ENCODE peak calls at places on chromosome 21, in nine cellular contexts. K is tibial nerve, M is fibroblast of mammary gland, Y is GM12865, G is colonic mucosa, J is mucosa of descending colon, D is Peyer's patch, P is fibroblast of pulmonary artery, V is H9. R is an unnamed sample.

GRCh38 chr21:44726803-44727202 is 15.4 kb upstream of the TSPEAR start:
- DNase-seq in K (no peak), G (no peak), V (peak), Y (no peak), M (no peak), D (no peak), P (no peak), J (no peak), R (no peak)

GRCh38 chr21:16198546-16198945 is 468.8 kb downstream of the USP25 start:
- DNase-seq in V (no peak), J (no peak), G (no peak), D (no peak), M (peak), Y (no peak), P (peak), K (no peak), R (no peak)

GRCh38 chr21:29360799-29361765 is 62.4 kb downstream of the BACH1 start:
- DNase-seq in G (no peak), M (no peak), V (no peak), K (no peak), Y (no peak), J (no peak), D (no peak), P (no peak), R (peak)

GRCh38 chr21:18460979-18461378 is 57.4 kb upstream of the TMPRSS15 start:
- DNase-seq in M (no peak), D (no peak), P (no peak), Y (no peak), J (no peak), G (no peak), V (no peak), K (no peak), R (no peak)

GRCh38 chr21:40923361-40923760 is 76.4 kb upstream of the DSCAM start:
- DNase-seq in Y (no peak), G (no peak), M (no peak), J (no peak), K (no peak), V (no peak), D (no peak), P (no peak), R (no peak)

GRCh38 chr21:15174923-15175322 is 110.1 kb upstream of the NRIP1 start:
- DNase-seq in P (no peak), K (no peak), J (no peak), V (no peak), D (no peak), G (no peak), Y (no peak), M (no peak), R (no peak)

GRCh38 chr21:17386498-17386897 is 126.3 kb upstream of the CXADR start:
- DNase-seq in V (no peak), M (no peak), J (no peak), Y (no peak), G (no peak), P (no peak), K (no peak), D (no peak), R (no peak)

GRCh38 chr21:37917612-37918011 is 1.4 kb upstream of the KCNJ6 start:
- DNase-seq in Y (no peak), D (no peak), V (no peak), P (peak), K (no peak), J (no peak), G (no peak), M (peak), R (no peak)

GRCh38 chr21:44267655-44268142 is 6.0 kb upstream of the DNMT3L start:
- DNase-seq in G (no peak), P (no peak), V (no peak), K (no peak), Y (peak), J (peak), D (peak), M (peak), R (peak)

GRCh38 chr21:34765619-34766018 is 96.8 kb downstream of the CLIC6 start:
- DNase-seq in Y (no peak), K (no peak), M (no peak), V (no peak), D (no peak), J (no peak), G (no peak), P (no peak), R (no peak)

GRCh38 chr21:34761758-34762330 is 93.0 kb downstream of the CLIC6 start:
- DNase-seq in V (no peak), D (no peak), K (no peak), J (no peak), M (peak), Y (no peak), G (no peak), P (no peak), R (no peak)

GRCh38 chr21:34766862-34767261 is 98.1 kb downstream of the CLIC6 start:
- DNase-seq in V (no peak), M (no peak), D (no peak), J (no peak), K (no peak), Y (no peak), P (no peak), G (no peak), R (no peak)

GRCh38 chr21:34764715-34765284 is 96.0 kb downstream of the CLIC6 start:
- DNase-seq in Y (no peak), V (no peak), P (no peak), J (no peak), G (no peak), K (no peak), D (no peak), M (no peak), R (no peak)

GRCh38 chr21:34762761-34763160 is 94.0 kb downstream of the CLIC6 start:
- DNase-seq in M (peak), D (no peak), V (no peak), J (no peak), P (peak), Y (no peak), K (no peak), G (no peak), R (no peak)
- TF ChIP-seq CTCF in M (no peak), D (no peak), V (peak), J (no peak), P (no peak), Y (no peak), K (no peak), G (no peak), R (no peak)

DNA sequence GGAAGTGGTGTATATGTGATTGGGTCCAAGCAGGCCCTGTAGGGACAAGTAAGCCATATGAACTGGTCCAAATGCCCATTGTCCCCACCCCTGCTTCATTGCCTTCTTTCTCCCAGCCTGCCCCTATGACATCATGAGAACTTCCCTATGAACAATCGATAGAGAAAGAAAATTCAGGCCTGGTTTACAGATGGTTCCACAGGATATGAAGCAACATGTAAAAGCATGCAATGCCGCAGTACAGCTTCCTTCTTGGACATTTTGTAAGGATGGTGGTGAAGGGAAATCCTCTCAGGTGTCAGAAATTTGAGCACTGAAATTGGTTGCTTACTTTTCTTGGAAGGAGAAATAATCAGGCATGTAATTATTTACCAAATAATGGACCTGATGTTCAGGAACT is 581.7 kb downstream of the MRPL39 start:
- DNase-seq in D (no peak), J (no peak), K (no peak), V (no peak), P (no peak), G (no peak), Y (no peak), M (no peak), R (no peak)
- TF ChIP-seq CTCF in D (no peak), J (no peak), K (no peak), V (no peak), P (no peak), G (no peak), Y (no peak), M (no peak), R (no peak)

GRCh38 chr21:31252091-31252490 is 92.0 kb downstream of the TIAM1 start:
- DNase-seq in D (no peak), M (no peak), K (no peak), J (no peak), V (no peak), G (no peak), Y (no peak), P (no peak), R (no peak)
- TF ChIP-seq CTCF in D (no peak), M (no peak), K (no peak), J (no peak), V (no peak), G (no peak), Y (no peak), P (no peak), R (no peak)

DNA sequence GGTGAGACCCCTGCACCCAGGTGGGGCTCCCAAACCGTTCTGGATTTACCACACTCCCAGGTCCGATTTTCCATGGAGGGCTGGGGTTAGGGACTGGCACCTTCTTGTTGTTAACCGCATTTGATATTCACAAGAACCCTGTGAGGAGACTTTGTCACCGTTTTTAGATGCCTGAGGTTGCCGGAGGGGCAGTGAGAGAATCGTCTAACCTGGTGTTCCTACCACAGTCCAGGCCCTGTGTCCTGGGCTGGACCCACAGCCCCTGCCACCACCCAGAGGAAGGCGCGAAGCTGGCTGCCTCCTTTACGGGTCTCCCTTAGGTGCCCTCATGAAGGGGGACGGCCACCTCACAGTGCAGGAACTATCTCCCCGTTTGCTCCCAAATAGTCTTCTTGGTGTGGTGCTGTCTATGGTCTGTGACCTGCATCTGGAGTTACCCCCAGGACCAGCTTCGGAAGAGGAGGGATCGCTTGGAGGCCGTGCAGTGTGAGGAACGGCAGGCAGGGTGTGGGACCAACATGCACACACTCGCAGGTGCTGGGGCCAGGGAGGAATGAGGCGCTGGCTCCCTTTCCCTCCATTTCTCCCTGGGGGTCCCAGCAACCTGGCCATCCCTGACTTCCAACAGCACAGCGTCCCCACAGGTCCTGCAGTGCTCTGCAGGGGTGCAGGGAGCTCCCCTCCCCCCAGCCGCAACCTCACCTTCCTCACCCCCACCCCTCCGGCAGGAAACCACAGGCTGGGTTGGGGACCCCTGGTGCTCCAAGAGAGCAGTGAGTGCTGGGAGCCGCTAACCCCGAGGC is 7.0 kb downstream of the SIM2 start:
- DNase-seq in D (peak), P (no peak), M (no peak), G (peak), V (peak), K (no peak), Y (no peak), J (no peak), R (no peak)
- TF ChIP-seq CTCF in D (no peak), P (no peak), M (no peak), G (no peak), V (peak), K (no peak), Y (no peak), J (no peak), R (no peak)

DNA sequence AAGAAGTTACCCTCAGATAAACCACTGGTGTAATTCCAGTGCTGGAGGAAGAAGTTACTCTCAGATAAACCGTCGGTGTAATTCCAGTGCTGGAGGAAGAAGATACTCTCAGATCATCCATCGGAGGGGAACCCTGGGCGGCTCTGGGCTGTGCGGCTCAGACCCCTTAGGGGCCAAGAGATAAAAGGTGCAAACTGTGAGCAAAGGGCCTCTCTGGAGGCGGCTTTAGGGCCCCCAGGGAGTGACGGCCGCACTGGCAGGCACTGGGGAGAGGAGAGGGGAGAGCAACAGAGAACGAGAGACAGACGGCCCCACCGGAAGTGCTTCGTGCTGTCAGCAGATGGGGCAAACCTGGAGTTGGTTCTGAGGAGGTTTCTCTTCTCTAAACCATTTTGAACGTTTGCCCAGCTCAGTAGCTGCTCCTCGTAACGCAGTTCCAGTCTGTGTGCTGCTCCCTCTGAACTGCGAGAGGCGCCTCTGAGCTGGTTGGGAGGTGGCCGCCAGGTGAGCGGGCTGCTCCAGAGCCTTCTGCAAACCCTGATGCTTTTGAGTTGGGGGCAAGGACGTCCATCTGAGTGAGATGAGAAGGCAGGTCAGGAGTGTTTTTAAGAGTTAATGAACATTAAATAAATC is 62.6 kb upstream of the COL6A1 start:
- DNase-seq in Y (no peak), M (no peak), D (no peak), G (no peak), J (peak), K (no peak), P (no peak), V (peak), R (no peak)
- TF ChIP-seq CTCF in Y (no peak), M (no peak), D (no peak), G (no peak), J (no peak), K (no peak), P (no peak), V (peak), R (no peak)

R was measured in body of pancreas.